ENCODE peak calls at places on chromosomes 2 and 18, in seven cellular contexts. One of them, this sample, is unnamed.

GRCh38 chr18:55384551-55385275 is 203.3 kb downstream of the TCF4 start:
- DNase-seq in upper lobe of right lung: no peak
- DNase-seq in GM20000: peak; percentile 44
- DNase-seq in psoas muscle: no peak
- DNase-seq in cardiac muscle cell: peak; percentile 67
- DNase-seq in germinal center: peak; percentile 40
- DNase-seq in activated CD4-positive, alpha-beta T cell treated with anti-CD3 and anti-CD28 coated beads, Interleukin-2, amount 50 U/mL, for 1 hour: no peak
- DNase-seq in this sample: no peak

GRCh38 chr2:45669109-45669508 is 17.6 kb downstream of the PRKCE start:
- DNase-seq in upper lobe of right lung: no peak
- DNase-seq in GM20000: no peak
- DNase-seq in psoas muscle: no peak
- DNase-seq in cardiac muscle cell: peak; percentile 91
- DNase-seq in germinal center: no peak
- DNase-seq in activated CD4-positive, alpha-beta T cell treated with anti-CD3 and anti-CD28 coated beads, Interleukin-2, amount 50 U/mL, for 1 hour: no peak
- DNase-seq in this sample: no peak

GRCh38 chr2:112634874-112635157 is 10.9 kb upstream of the SLC20A1 start:
- DNase-seq in upper lobe of right lung: peak; percentile 53
- DNase-seq in GM20000: no peak
- DNase-seq in psoas muscle: no peak
- DNase-seq in cardiac muscle cell: no peak
- DNase-seq in germinal center: no peak
- DNase-seq in activated CD4-positive, alpha-beta T cell treated with anti-CD3 and anti-CD28 coated beads, Interleukin-2, amount 50 U/mL, for 1 hour: no peak
- DNase-seq in this sample: no peak

GRCh38 chr18:50004013-50004412 is 190.7 kb upstream of the ACAA2 start:
- DNase-seq in upper lobe of right lung: no peak
- DNase-seq in GM20000: no peak
- DNase-seq in psoas muscle: no peak
- DNase-seq in cardiac muscle cell: no peak
- DNase-seq in germinal center: no peak
- DNase-seq in activated CD4-positive, alpha-beta T cell treated with anti-CD3 and anti-CD28 coated beads, Interleukin-2, amount 50 U/mL, for 1 hour: no peak
- DNase-seq in this sample: no peak

GRCh38 chr18:79426376-79427300 is 30.9 kb downstream of the NFATC1 start:
- DNase-seq in upper lobe of right lung: no peak
- DNase-seq in GM20000: no peak
- DNase-seq in psoas muscle: no peak
- DNase-seq in cardiac muscle cell: no peak
- DNase-seq in germinal center: no peak
- DNase-seq in activated CD4-positive, alpha-beta T cell treated with anti-CD3 and anti-CD28 coated beads, Interleukin-2, amount 50 U/mL, for 1 hour: no peak
- DNase-seq in this sample: no peak

GRCh38 chr18:75213610-75214009 is 3.0 kb downstream of the TSHZ1 start:
- DNase-seq in upper lobe of right lung: no peak
- DNase-seq in GM20000: no peak
- DNase-seq in psoas muscle: no peak
- DNase-seq in cardiac muscle cell: peak; percentile 22
- DNase-seq in germinal center: no peak
- DNase-seq in activated CD4-positive, alpha-beta T cell treated with anti-CD3 and anti-CD28 coated beads, Interleukin-2, amount 50 U/mL, for 1 hour: no peak
- DNase-seq in this sample: no peak

GRCh38 chr18:49814147-49814499 is 790 bp upstream of the ACAA2 start:
- DNase-seq in upper lobe of right lung: peak; percentile 82
- DNase-seq in GM20000: no peak
- DNase-seq in psoas muscle: peak; percentile 75
- DNase-seq in cardiac muscle cell: peak; percentile 68
- DNase-seq in germinal center: peak; percentile 3
- DNase-seq in activated CD4-positive, alpha-beta T cell treated with anti-CD3 and anti-CD28 coated beads, Interleukin-2, amount 50 U/mL, for 1 hour: no peak
- DNase-seq in this sample: peak; percentile 53

GRCh38 chr2:47905454-47906260 is 641 bp downstream of the FBXO11 start:
- DNase-seq in upper lobe of right lung: peak; percentile 88
- DNase-seq in GM20000: peak; percentile 65
- DNase-seq in psoas muscle: peak; percentile 68
- DNase-seq in cardiac muscle cell: peak; percentile 63
- DNase-seq in germinal center: peak; percentile 42
- DNase-seq in activated CD4-positive, alpha-beta T cell treated with anti-CD3 and anti-CD28 coated beads, Interleukin-2, amount 50 U/mL, for 1 hour: peak; percentile 52
- DNase-seq in this sample: peak; percentile 49

GRCh38 chr2:112706170-112706664 is 14.6 kb upstream of the NT5DC4 start:
- DNase-seq in upper lobe of right lung: no peak
- DNase-seq in GM20000: peak; percentile 48
- DNase-seq in psoas muscle: no peak
- DNase-seq in cardiac muscle cell: peak; percentile 82
- DNase-seq in germinal center: no peak
- DNase-seq in activated CD4-positive, alpha-beta T cell treated with anti-CD3 and anti-CD28 coated beads, Interleukin-2, amount 50 U/mL, for 1 hour: no peak
- DNase-seq in this sample: peak; percentile 11

GRCh38 chr2:189581354-189582139 is 961 bp upstream of the SLC40A1 start:
- DNase-seq in upper lobe of right lung: no peak
- DNase-seq in GM20000: peak; percentile 28
- DNase-seq in psoas muscle: peak; percentile 25
- DNase-seq in cardiac muscle cell: peak; percentile 18
- DNase-seq in germinal center: peak; percentile 2
- DNase-seq in activated CD4-positive, alpha-beta T cell treated with anti-CD3 and anti-CD28 coated beads, Interleukin-2, amount 50 U/mL, for 1 hour: peak; percentile 4
- DNase-seq in this sample: no peak

This sample was measured in CD14-positive monocyte.